ENCODE peak calls at places on chromosome 12, in four cellular contexts. One of them, this sample, is unnamed.

GRCh38 chr12:120702629-120703028 is 7.6 kb upstream of the UNC119B start:
- DNase-seq in CD8-positive, alpha-beta memory T cell: no peak
- DNase-seq in right cardiac atrium: no peak
- DNase-seq in aorta: no peak
- DNase-seq in this sample: no peak

GRCh38 chr12:102300824-102301461 is 103.3 kb upstream of the PMCH start:
- DNase-seq in CD8-positive, alpha-beta memory T cell: no peak
- DNase-seq in right cardiac atrium: no peak
- DNase-seq in aorta: no peak
- DNase-seq in this sample: no peak

GRCh38 chr12:32947203-32947795 is 50.7 kb upstream of the PKP2 start:
- DNase-seq in CD8-positive, alpha-beta memory T cell: no peak
- DNase-seq in right cardiac atrium: no peak
- DNase-seq in aorta: no peak
- DNase-seq in this sample: no peak

GRCh38 chr12:88946377-88946997 is 366.2 kb upstream of the KITLG start:
- DNase-seq in CD8-positive, alpha-beta memory T cell: no peak
- DNase-seq in right cardiac atrium: no peak
- DNase-seq in aorta: no peak
- DNase-seq in this sample: no peak

GRCh38 chr12:93733358-93733757 is 56.2 kb downstream of the CRADD start:
- DNase-seq in CD8-positive, alpha-beta memory T cell: no peak
- DNase-seq in right cardiac atrium: no peak
- DNase-seq in aorta: no peak
- DNase-seq in this sample: no peak

GRCh38 chr12:131131808-131132117 is 178.1 kb downstream of the ADGRD1 start:
- DNase-seq in CD8-positive, alpha-beta memory T cell: no peak
- DNase-seq in right cardiac atrium: no peak
- DNase-seq in aorta: no peak
- DNase-seq in this sample: no peak

GRCh38 chr12:7106082-7106481 is 2.9 kb downstream of the C1RL start:
- DNase-seq in CD8-positive, alpha-beta memory T cell: no peak
- DNase-seq in right cardiac atrium: no peak
- DNase-seq in aorta: no peak
- DNase-seq in this sample: no peak

GRCh38 chr12:54684636-54685630 is 36.8 kb upstream of the DCD start:
- DNase-seq in CD8-positive, alpha-beta memory T cell: no peak
- DNase-seq in right cardiac atrium: no peak
- DNase-seq in aorta: no peak
- DNase-seq in this sample: no peak

GRCh38 chr12:3325736-3326135 is 165.3 kb upstream of the PRMT8 start:
- DNase-seq in CD8-positive, alpha-beta memory T cell: no peak
- DNase-seq in right cardiac atrium: no peak
- DNase-seq in aorta: no peak
- DNase-seq in this sample: no peak

GRCh38 chr12:110728628-110729027 is 14.1 kb downstream of the PPP1CC start:
- DNase-seq in CD8-positive, alpha-beta memory T cell: no peak
- DNase-seq in right cardiac atrium: no peak
- DNase-seq in aorta: no peak
- DNase-seq in this sample: no peak

GRCh38 chr12:50922820-50923219 is 29.5 kb upstream of the HIGD1C start:
- DNase-seq in CD8-positive, alpha-beta memory T cell: no peak
- DNase-seq in right cardiac atrium: no peak
- DNase-seq in aorta: no peak
- DNase-seq in this sample: no peak
- H3K4me3 ChIP-seq in CD8-positive, alpha-beta memory T cell: no peak overlapping the region
- H3K4me3 ChIP-seq in right cardiac atrium: peak overlapping the region; percentile 4
- H3K4me3 ChIP-seq in aorta: peak overlapping the region; percentile 8
- H3K4me3 ChIP-seq in this sample: peak overlapping the region; percentile 84

DNA sequence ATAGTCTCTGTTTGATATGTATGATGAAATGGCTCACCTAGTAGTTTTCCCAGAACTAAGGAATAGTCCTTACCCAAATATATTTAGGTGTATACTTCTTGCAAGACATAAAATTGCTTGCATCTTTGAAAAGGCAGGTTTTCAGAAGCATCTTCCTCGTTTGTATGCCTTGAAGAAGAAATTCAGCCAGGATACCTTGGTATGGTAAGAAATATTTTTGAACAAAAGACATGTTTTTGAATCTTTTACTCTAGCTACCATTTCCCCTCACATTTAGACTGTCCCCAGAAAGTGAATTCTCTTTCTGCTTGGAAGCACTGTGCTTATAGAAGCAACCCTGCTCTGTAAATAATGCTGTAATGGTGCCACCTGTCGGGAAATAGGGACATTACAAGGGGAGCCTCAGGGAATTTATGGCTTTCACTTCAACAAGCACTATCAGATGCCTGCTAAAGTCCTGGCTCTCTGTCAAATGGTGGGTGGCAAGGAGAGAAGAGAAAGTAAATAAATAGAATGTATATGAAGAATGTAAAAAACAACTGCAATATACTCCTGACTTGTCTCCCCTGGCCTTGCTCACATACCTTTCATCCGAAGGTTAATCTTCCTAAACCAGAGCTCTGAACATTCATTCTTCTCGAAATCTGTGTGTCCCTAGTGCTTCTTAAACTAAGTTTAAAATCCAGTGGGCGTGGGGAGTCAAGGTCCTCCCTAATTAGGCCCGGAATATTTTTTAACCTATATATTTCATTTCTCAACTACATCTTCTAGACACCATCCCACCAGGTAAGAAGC is 6.1 kb downstream of the CCDC184 start:
- DNase-seq in CD8-positive, alpha-beta memory T cell: peak; percentile 74
- DNase-seq in right cardiac atrium: no peak
- DNase-seq in aorta: no peak
- DNase-seq in this sample: no peak
- H3K27me3 ChIP-seq in CD8-positive, alpha-beta memory T cell: peaks cover 7% of the 10 kb centered on the region
- H3K27me3 ChIP-seq in right cardiac atrium: no peaks in the 10 kb centered on the region
- H3K27me3 ChIP-seq in aorta: no peaks in the 10 kb centered on the region
- H3K27me3 ChIP-seq in this sample: peaks cover 13% of the 10 kb centered on the region

GRCh38 chr12:71476513-71476912 is 36.9 kb downstream of the LGR5 start:
- DNase-seq in CD8-positive, alpha-beta memory T cell: no peak
- DNase-seq in right cardiac atrium: peak; percentile 33
- DNase-seq in aorta: no peak
- DNase-seq in this sample: no peak

GRCh38 chr12:71475280-71475679 is 35.7 kb downstream of the LGR5 start:
- DNase-seq in CD8-positive, alpha-beta memory T cell: no peak
- DNase-seq in right cardiac atrium: peak; percentile 28
- DNase-seq in aorta: no peak
- DNase-seq in this sample: no peak

GRCh38 chr12:71477609-71478008 is 38.0 kb downstream of the LGR5 start:
- DNase-seq in CD8-positive, alpha-beta memory T cell: no peak
- DNase-seq in right cardiac atrium: no peak
- DNase-seq in aorta: no peak
- DNase-seq in this sample: no peak

GRCh38 chr12:71478277-71478676 is 38.7 kb downstream of the LGR5 start:
- DNase-seq in CD8-positive, alpha-beta memory T cell: no peak
- DNase-seq in right cardiac atrium: no peak
- DNase-seq in aorta: no peak
- DNase-seq in this sample: no peak

GRCh38 chr12:71477046-71477445 is 37.4 kb downstream of the LGR5 start:
- DNase-seq in CD8-positive, alpha-beta memory T cell: no peak
- DNase-seq in right cardiac atrium: no peak
- DNase-seq in aorta: no peak
- DNase-seq in this sample: no peak
- H3K4me3 ChIP-seq in CD8-positive, alpha-beta memory T cell: no peak overlapping the region
- H3K4me3 ChIP-seq in right cardiac atrium: no peak overlapping the region
- H3K4me3 ChIP-seq in aorta: no peak overlapping the region
- H3K4me3 ChIP-seq in this sample: no peak overlapping the region

GRCh38 chr12:44875417-44875953 is 630 bp downstream of the NELL2 start:
- DNase-seq in CD8-positive, alpha-beta memory T cell: no peak
- DNase-seq in right cardiac atrium: no peak
- DNase-seq in aorta: peak; percentile 52
- DNase-seq in this sample: no peak

GRCh38 chr12:44874981-44875416 is 1.1 kb downstream of the NELL2 start:
- DNase-seq in CD8-positive, alpha-beta memory T cell: peak; percentile 47
- DNase-seq in right cardiac atrium: no peak
- DNase-seq in aorta: peak; percentile 56
- DNase-seq in this sample: no peak

GRCh38 chr12:44876554-44877275 is 600 bp upstream of the NELL2 start:
- DNase-seq in CD8-positive, alpha-beta memory T cell: peak; percentile 65
- DNase-seq in right cardiac atrium: peak; percentile 65
- DNase-seq in aorta: peak; percentile 76
- DNase-seq in this sample: no peak

GRCh38 chr12:44875954-44876553 is at the start of gene NELL2:
- DNase-seq in CD8-positive, alpha-beta memory T cell: peak; percentile 76
- DNase-seq in right cardiac atrium: peak; percentile 57
- DNase-seq in aorta: peak; percentile 77
- DNase-seq in this sample: peak; percentile 47

DNA sequence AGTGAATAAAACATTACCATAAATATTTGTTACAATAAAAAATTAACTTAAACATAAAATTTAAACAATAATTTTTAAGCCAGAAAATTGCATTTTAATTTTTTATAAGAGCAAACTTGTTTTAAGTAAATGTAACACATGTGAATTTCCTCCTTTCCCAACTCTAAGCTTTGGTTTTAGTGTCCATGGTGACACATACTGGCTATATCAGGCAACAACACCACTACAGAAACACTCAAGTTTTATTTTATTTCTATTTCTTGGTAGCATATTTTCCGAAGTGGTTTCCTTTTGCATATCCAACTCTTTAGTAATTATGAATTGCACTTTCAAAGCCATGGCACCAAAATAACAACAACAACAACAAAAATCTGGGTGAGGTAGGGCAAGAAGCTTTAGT is 2.2 kb downstream of the NELL2 start:
- DNase-seq in CD8-positive, alpha-beta memory T cell: no peak
- DNase-seq in right cardiac atrium: no peak
- DNase-seq in aorta: no peak
- DNase-seq in this sample: no peak
- H3K27me3 ChIP-seq in CD8-positive, alpha-beta memory T cell: peaks cover 3% of the 10 kb centered on the region
- H3K27me3 ChIP-seq in right cardiac atrium: peaks cover 3% of the 10 kb centered on the region
- H3K27me3 ChIP-seq in aorta: no peaks in the 10 kb centered on the region
- H3K27me3 ChIP-seq in this sample: peaks cover 55% of the 10 kb centered on the region

DNA sequence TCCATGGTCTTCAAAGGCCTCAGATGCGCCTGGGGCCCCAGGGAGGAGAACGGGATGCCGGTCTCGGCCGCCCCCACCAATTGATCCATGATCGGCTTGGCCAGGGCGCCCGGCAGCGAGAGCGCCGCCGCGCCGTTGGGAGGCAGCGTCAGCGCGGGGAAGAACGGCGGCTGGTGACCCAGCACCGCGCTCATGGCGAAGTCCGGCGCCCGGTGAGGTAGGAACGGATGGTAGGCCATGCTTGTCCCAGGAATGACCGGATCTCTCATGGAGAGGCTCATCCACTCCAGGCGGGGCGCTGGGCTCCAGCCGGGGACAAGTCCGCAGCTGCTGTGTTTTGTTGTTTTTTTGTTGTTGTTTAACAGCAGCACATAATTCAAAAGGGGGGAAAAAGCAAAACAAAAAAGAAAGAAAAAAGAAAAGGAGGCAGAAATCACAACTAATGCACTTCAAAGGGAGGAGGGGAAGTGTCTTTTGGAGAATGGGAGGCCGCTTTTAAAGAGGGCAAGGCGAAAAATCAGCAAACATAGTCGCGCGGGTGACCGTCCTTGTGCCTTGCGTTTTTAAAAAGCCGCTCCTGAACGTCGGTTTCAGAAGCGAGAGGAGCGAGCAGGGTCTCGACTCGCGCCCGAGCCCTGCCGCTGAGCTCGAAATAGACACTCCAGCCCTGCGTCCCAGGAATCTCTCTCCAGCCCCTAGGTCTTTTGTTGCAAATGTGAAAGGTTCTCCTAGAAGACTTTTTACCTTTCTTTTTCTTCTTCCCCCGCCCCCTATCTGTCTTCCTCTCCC is 861 bp downstream of the TBX3 start:
- DNase-seq in CD8-positive, alpha-beta memory T cell: no peak
- DNase-seq in right cardiac atrium: peak; percentile 73
- DNase-seq in aorta: peak; percentile 82
- DNase-seq in this sample: no peak
- H3K4me3 ChIP-seq in CD8-positive, alpha-beta memory T cell: no peak overlapping the region
- H3K4me3 ChIP-seq in right cardiac atrium: peak overlapping the region; percentile 91
- H3K4me3 ChIP-seq in aorta: peak overlapping the region; percentile 59
- H3K4me3 ChIP-seq in this sample: peak overlapping the region; percentile 66

GRCh38 chr12:132328282-132329029 is 933 bp downstream of the GALNT9 start:
- DNase-seq in CD8-positive, alpha-beta memory T cell: no peak
- DNase-seq in right cardiac atrium: peak; percentile 45
- DNase-seq in aorta: no peak
- DNase-seq in this sample: no peak
- H3K27me3 ChIP-seq in CD8-positive, alpha-beta memory T cell: peaks cover 16% of the 10 kb centered on the region
- H3K27me3 ChIP-seq in right cardiac atrium: no peaks in the 10 kb centered on the region
- H3K27me3 ChIP-seq in aorta: no peaks in the 10 kb centered on the region
- H3K27me3 ChIP-seq in this sample: peaks cover 78% of the 10 kb centered on the region

GRCh38 chr12:27332407-27333310 is at the start of gene BMAL2:
- DNase-seq in CD8-positive, alpha-beta memory T cell: no peak
- DNase-seq in right cardiac atrium: peak; percentile 72
- DNase-seq in aorta: peak; percentile 89
- DNase-seq in this sample: peak; percentile 52
- H3K4me3 ChIP-seq in CD8-positive, alpha-beta memory T cell: peak within 1 kb of the TSS; percentile 48
- H3K4me3 ChIP-seq in right cardiac atrium: peak within 1 kb of the TSS; percentile 85
- H3K4me3 ChIP-seq in aorta: peak within 1 kb of the TSS; percentile 83
- H3K4me3 ChIP-seq in this sample: peak within 1 kb of the TSS; percentile 78

This sample was measured in lower lobe of right lung.